ENCODE peak calls at places on chromosomes 5 and 9, in five cellular contexts. W is DMS79, U is fibroblast of lung, R is left ventricle myocardium inferior, B is neuronal stem cell. D is an unnamed sample.

GRCh38 chr5:57177479-57178156 is 3.8 kb downstream of the GPBP1 start:
- DNase-seq in B (no peak), R (no peak), U (no peak), W (no peak), D (no peak)

GRCh38 chr5:139747583-139748504 is 47.8 kb upstream of the PSD2 start:
- DNase-seq in U (peak), W (peak), R (peak), B (no peak), D (peak)

GRCh38 chr9:89953824-89954223 is 349.0 kb downstream of the GADD45G start:
- DNase-seq in R (no peak), U (no peak), W (no peak), B (no peak), D (no peak)

GRCh38 chr5:116573617-116574431 is 799 bp downstream of the SEMA6A start:
- DNase-seq in B (peak), R (peak), U (peak), W (no peak), D (no peak)

GRCh38 chr9:113654605-113655193 is 191.2 kb downstream of the RGS3 start:
- DNase-seq in U (peak), B (no peak), W (no peak), R (peak), D (no peak)

GRCh38 chr5:138316355-138316754 is 15.2 kb downstream of the CDC25C start:
- DNase-seq in B (no peak), R (no peak), W (no peak), U (no peak), D (no peak)

GRCh38 chr9:99474186-99474585 is 252.1 kb downstream of the SEC61B start:
- DNase-seq in W (no peak), B (no peak), U (no peak), R (peak), D (no peak)

GRCh38 chr5:119340597-119341218 is 15.1 kb upstream of the TNFAIP8 start:
- DNase-seq in U (no peak), W (no peak), R (no peak), B (no peak), D (no peak)

GRCh38 chr5:33049845-33050244 is 338.7 kb downstream of the NPR3 start:
- DNase-seq in U (peak), W (no peak), B (no peak), R (no peak), D (peak)

GRCh38 chr9:129416831-129417604 is 203.9 kb downstream of the C9orf50 start:
- DNase-seq in W (no peak), B (no peak), R (no peak), U (peak), D (no peak)

GRCh38 chr5:97943036-97943435 is 760.0 kb upstream of the RIOK2 start:
- DNase-seq in U (no peak), R (no peak), B (no peak), W (no peak), D (no peak)

GRCh38 chr5:172860520-172861443 is 26.7 kb downstream of the ERGIC1 start:
- DNase-seq in W (no peak), U (peak), B (no peak), R (peak), D (peak)

GRCh38 chr5:141692919-141693848 is 11.2 kb upstream of the ARAP3 start:
- DNase-seq in W (no peak), U (peak), R (no peak), B (no peak), D (peak)

GRCh38 chr5:149887622-149888183 is 56.9 kb downstream of the PDE6A start:
- DNase-seq in U (peak), R (no peak), B (no peak), W (no peak), D (peak)

GRCh38 chr5:2320611-2321010 is 430.9 kb downstream of the IRX2 start:
- DNase-seq in W (no peak), R (no peak), U (no peak), B (no peak), D (no peak)

GRCh38 chr9:109248133-109248581 is 72.7 kb downstream of the EPB41L4B start:
- DNase-seq in R (no peak), U (peak), B (no peak), W (no peak), D (peak)

GRCh38 chr5:116773926-116774325 is 199.3 kb upstream of the SEMA6A start:
- DNase-seq in W (no peak), R (no peak), U (no peak), B (no peak), D (no peak)

GRCh38 chr9:76887951-76888350 is 18.0 kb downstream of the PRUNE2 start:
- DNase-seq in W (no peak), U (peak), B (no peak), R (no peak), D (no peak)

GRCh38 chr5:123517479-123517878 is 5.5 kb downstream of the CSNK1G3 start:
- DNase-seq in B (no peak), W (no peak), U (no peak), R (no peak), D (no peak)

GRCh38 chr5:142475102-142475501 is 150.3 kb upstream of the SPRY4 start:
- DNase-seq in U (no peak), W (no peak), R (no peak), B (no peak), D (no peak)

GRCh38 chr9:17349816-17350215 is 215.0 kb downstream of the CNTLN start:
- DNase-seq in W (no peak), U (peak), B (no peak), R (no peak), D (peak)

GRCh38 chr9:35001803-35002502 is 12.4 kb downstream of the DNAJB5 start:
- DNase-seq in B (no peak), R (no peak), U (peak), W (no peak), D (peak)

GRCh38 chr5:72160299-72160698 is 53.0 kb downstream of the MAP1B start:
- DNase-seq in B (no peak), W (no peak), U (peak), R (no peak), D (peak)

GRCh38 chr9:104094534-104095020 is 468 bp downstream of the SMC2 start:
- DNase-seq in R (no peak), U (peak), W (no peak), B (no peak), D (no peak)

GRCh38 chr5:150438873-150439546 is 10.5 kb downstream of the RPS14 start:
- DNase-seq in W (no peak), U (peak), R (no peak), B (no peak), D (no peak)

GRCh38 chr5:86861514-86861913 is 243.8 kb downstream of the COX7C start:
- DNase-seq in U (no peak), W (no peak), R (no peak), B (peak), D (no peak)

GRCh38 chr9:137672907-137673791 is 54.3 kb downstream of the EHMT1 start:
- DNase-seq in U (peak), W (peak), R (peak), B (no peak), D (peak)

GRCh38 chr9:126631254-126631653 is 17.5 kb downstream of the LMX1B start:
- DNase-seq in R (no peak), W (no peak), U (no peak), B (no peak), D (no peak)

GRCh38 chr9:96523429-96523828 is 73.5 kb downstream of the HABP4 start:
- DNase-seq in U (peak), W (no peak), B (no peak), R (peak), D (no peak)

GRCh38 chr5:6856658-6857057 is 143.4 kb downstream of the TENT4A start:
- DNase-seq in U (no peak), B (no peak), W (peak), R (no peak), D (no peak)

GRCh38 chr5:93915142-93915553 is 173.7 kb upstream of the POU5F2 start:
- DNase-seq in B (no peak), U (peak), W (no peak), R (no peak), D (peak)

GRCh38 chr5:180126716-180127681 is 55.4 kb upstream of the RNF130 start:
- DNase-seq in U (peak), B (no peak), R (no peak), W (no peak), D (no peak)